ENCODE peak calls at places on chromosome 1, in four cellular contexts. I is non-pigmented ciliary epithelial cell, R is lower leg skin, M is neuronal stem cell. J is an unnamed sample.

GRCh38 chr1:26391450-26391849 is 18.9 kb upstream of the ZNF683 start:
- DNase-seq in I (no peak), R (no peak), M (no peak), J (peak)

GRCh38 chr1:94757931-94758330 is 62.2 kb upstream of the SLC44A3 start:
- DNase-seq in I (no peak), R (no peak), M (no peak), J (no peak)

GRCh38 chr1:245995474-245995873 is 511.6 kb downstream of the SMYD3 start:
- DNase-seq in I (no peak), R (no peak), M (no peak), J (no peak)

GRCh38 chr1:53763911-53764310 is 24.9 kb upstream of the GLIS1 start:
- DNase-seq in I (no peak), R (no peak), M (no peak), J (no peak)

GRCh38 chr1:198056255-198056654 is 100.5 kb upstream of the NEK7 start:
- DNase-seq in I (no peak), R (no peak), M (no peak), J (peak)

GRCh38 chr1:145846191-145846590 is 761 bp downstream of the NUDT17 start:
- DNase-seq in I (no peak), R (no peak), M (peak), J (peak)

GRCh38 chr1:204432708-204433107 is 21.1 kb upstream of the PPP1R15B start:
- DNase-seq in I (no peak), R (no peak), M (no peak), J (no peak)

GRCh38 chr1:226977288-226977972 is 37.3 kb downstream of the COQ8A start:
- DNase-seq in I (no peak), R (peak), M (no peak), J (no peak)